ENCODE peak calls at places on chromosomes 2 and 18, in eight cellular contexts. M, Z, K, N, C, O, F and E are unnamed samples.

GRCh38 chr18:75089748-75090327 is 119.1 kb downstream of the PTGR3 start:
- DNase-seq in O (no peak), Z (no peak), F (no peak), C (no peak), N (no peak), M (no peak), K (no peak), E (no peak)

GRCh38 chr2:138752231-138752956 is 27.8 kb downstream of the NXPH2 start:
- DNase-seq in K (peak; percentile 16), O (no peak), Z (no peak), C (no peak), M (no peak), F (no peak), N (no peak), E (no peak)

GRCh38 chr2:205763708-205764501 is 81.6 kb downstream of the NRP2 start:
- DNase-seq in F (no peak), K (peak; percentile 46), Z (peak; percentile 84), O (no peak), N (peak; percentile 46), C (peak; percentile 61), M (peak; percentile 37), E (peak; percentile 42)

GRCh38 chr2:40470817-40471809 is 19.2 kb upstream of the SLC8A1 start:
- DNase-seq in O (no peak), N (no peak), F (no peak), K (no peak), C (no peak), Z (no peak), M (no peak), E (no peak)

GRCh38 chr2:25290811-25291510 is 50.8 kb downstream of the DNMT3A start:
- DNase-seq in O (no peak), M (no peak), C (no peak), K (no peak), Z (no peak), N (no peak), F (no peak), E (no peak)

GRCh38 chr2:205776139-205776538 is 93.8 kb downstream of the NRP2 start:
- DNase-seq in Z (peak; percentile 72), K (peak; percentile 81), C (no peak), O (no peak), M (no peak), N (peak; percentile 57), F (peak; percentile 65), E (no peak)

GRCh38 chr2:189348369-189348768 is 92.9 kb upstream of the WDR75 start:
- DNase-seq in N (no peak), O (no peak), C (no peak), F (no peak), Z (no peak), K (no peak), M (no peak), E (no peak)

GRCh38 chr2:157261199-157261782 is 3.8 kb downstream of the GALNT5 start:
- DNase-seq in N (peak; percentile 19), K (peak; percentile 16), M (no peak), F (peak; percentile 21), Z (peak; percentile 65), C (peak; percentile 59), O (no peak), E (peak; percentile 77)

GRCh38 chr2:144824611-144825010 is 304.7 kb upstream of the ZEB2 start:
- DNase-seq in O (no peak), N (no peak), F (no peak), C (no peak), Z (no peak), M (no peak), K (no peak), E (no peak)